ENCODE peak calls at places on chromosome 13, in nine cellular contexts. D is HFF-Myc, W is fibroblast of lung, Z is mesothelial cell of epicardium, U is IMR-90, Y is HL-60, R is sigmoid colon, O is bronchial epithelial cell, H is left lung. P is an unnamed sample.

GRCh38 chr13:35976126-35976525 is 155.1 kb downstream of the DCLK1 start:
- DNase-seq in D (no peak), W (no peak), Z (no peak), U (no peak), Y (no peak), R (no peak), O (no peak), H (no peak), P (no peak)

GRCh38 chr13:40472427-40473220 is 193.8 kb downstream of the FOXO1 start:
- DNase-seq in D (no peak), W (no peak), Z (no peak), U (no peak), Y (no peak), R (no peak), O (no peak), H (no peak), P (no peak)

GRCh38 chr13:77810430-77810829 is 108.2 kb downstream of the EDNRB start:
- DNase-seq in D (no peak), W (peak; percentile 51), Z (no peak), U (peak; percentile 34), Y (peak; percentile 17), R (no peak), O (peak; percentile 37), H (no peak), P (no peak)

GRCh38 chr13:28037399-28037798 is 48.9 kb upstream of the URAD start:
- DNase-seq in D (no peak), W (no peak), Z (no peak), U (peak; percentile 57), Y (no peak), R (no peak), O (peak; percentile 36), H (no peak), P (no peak)

GRCh38 chr13:110126391-110126961 is 180.5 kb downstream of the COL4A1 start:
- DNase-seq in D (no peak), W (peak; percentile 95), Z (no peak), U (peak; percentile 98), Y (no peak), R (peak; percentile 82), O (peak; percentile 97), H (no peak), P (no peak)

GRCh38 chr13:91249370-91249769 is 98.1 kb upstream of the MIR17HG start:
- DNase-seq in D (no peak), W (no peak), Z (no peak), U (no peak), Y (no peak), R (no peak), O (no peak), H (no peak), P (no peak)

GRCh38 chr13:107866666-107867623 is 348.4 kb downstream of the LIG4 start:
- DNase-seq in D (no peak), W (peak; percentile 60), Z (peak; percentile 50), U (peak; percentile 66), Y (no peak), R (no peak), O (no peak), H (peak; percentile 56), P (no peak)

GRCh38 chr13:79075703-79076102 is 330.4 kb downstream of the RBM26 start:
- DNase-seq in D (no peak), W (no peak), Z (no peak), U (no peak), Y (no peak), R (no peak), O (no peak), H (no peak), P (no peak)

GRCh38 chr13:41470187-41470586 is 12.8 kb downstream of the RGCC start:
- DNase-seq in D (no peak), W (no peak), Z (no peak), U (no peak), Y (no peak), R (no peak), O (no peak), H (no peak), P (no peak)

GRCh38 chr13:101556676-101557121 is 104.2 kb downstream of the ITGBL1 start:
- DNase-seq in D (no peak), W (peak; percentile 67), Z (no peak), U (peak; percentile 7), Y (no peak), R (no peak), O (no peak), H (no peak), P (no peak)

GRCh38 chr13:113887700-113888201 is 23.9 kb upstream of the GAS6 start:
- DNase-seq in D (no peak), W (peak; percentile 53), Z (no peak), U (no peak), Y (no peak), R (no peak), O (no peak), H (no peak), P (no peak)

GRCh38 chr13:33859691-33860303 is 41.8 kb downstream of the RFC3 start:
- DNase-seq in D (peak; percentile 7), W (peak; percentile 2), Z (no peak), U (no peak), Y (no peak), R (no peak), O (peak; percentile 96), H (no peak), P (no peak)

GRCh38 chr13:104485571-104485970 is 1419.4 kb upstream of the SLC10A2 start:
- DNase-seq in D (no peak), W (no peak), Z (no peak), U (no peak), Y (no peak), R (no peak), O (no peak), H (no peak), P (no peak)

GRCh38 chr13:97460004-97460756 is 26.2 kb downstream of the RAP2A start:
- DNase-seq in D (no peak), W (peak; percentile 27), Z (no peak), U (peak; percentile 38), Y (no peak), R (no peak), O (no peak), H (no peak), P (no peak)

GRCh38 chr13:98746968-98747367 is 5.5 kb downstream of the SLC15A1 start:
- DNase-seq in D (no peak), W (no peak), Z (no peak), U (no peak), Y (no peak), R (no peak), O (peak; percentile 58), H (no peak), P (no peak)

GRCh38 chr13:23579886-23580706 is 9.9 kb downstream of the TNFRSF19 start:
- DNase-seq in D (no peak), W (peak; percentile 46), Z (no peak), U (peak; percentile 40), Y (no peak), R (no peak), O (peak; percentile 36), H (no peak), P (no peak)

GRCh38 chr13:74825170-74825948 is 656.6 kb downstream of the TBC1D4 start:
- DNase-seq in D (peak; percentile 26), W (peak; percentile 84), Z (no peak), U (peak; percentile 49), Y (no peak), R (no peak), O (peak; percentile 96), H (no peak), P (no peak)

GRCh38 chr13:21338156-21338555 is 120.9 kb downstream of the ZDHHC20 start:
- DNase-seq in D (no peak), W (no peak), Z (no peak), U (no peak), Y (no peak), R (no peak), O (no peak), H (no peak), P (no peak)
- TF ChIP-seq CTCF in D (no peak), W (no peak), Z (no peak), U (no peak), Y (no peak), R (no peak), O (no peak), H (no peak), P (no peak)

GRCh38 chr13:112095354-112095753 is 28.4 kb downstream of the SOX1 start:
- DNase-seq in D (no peak), W (no peak), Z (no peak), U (no peak), Y (no peak), R (peak; percentile 43), O (no peak), H (no peak), P (no peak)

GRCh38 chr13:112096959-112097358 is 30.0 kb downstream of the SOX1 start:
- DNase-seq in D (no peak), W (no peak), Z (no peak), U (no peak), Y (no peak), R (no peak), O (no peak), H (no peak), P (no peak)

GRCh38 chr13:112101360-112101930 is 34.5 kb downstream of the SOX1 start:
- DNase-seq in D (no peak), W (no peak), Z (no peak), U (no peak), Y (no peak), R (peak; percentile 46), O (no peak), H (no peak), P (no peak)

GRCh38 chr13:112097770-112098169 is 30.8 kb downstream of the SOX1 start:
- DNase-seq in D (no peak), W (no peak), Z (no peak), U (no peak), Y (no peak), R (no peak), O (no peak), H (no peak), P (no peak)

GRCh38 chr13:112098699-112099098 is 31.8 kb downstream of the SOX1 start:
- DNase-seq in D (no peak), W (no peak), Z (no peak), U (no peak), Y (no peak), R (no peak), O (no peak), H (no peak), P (no peak)
- TF ChIP-seq CTCF in D (no peak), W (no peak), Z (no peak), U (no peak), Y (no peak), R (no peak), O (no peak), H (no peak), P (no peak)

GRCh38 chr13:70960841-70961443 is 852.7 kb upstream of the KLHL1 start:
- DNase-seq in D (peak; percentile 5), W (peak; percentile 69), Z (no peak), U (peak; percentile 13), Y (no peak), R (no peak), O (peak; percentile 35), H (no peak), P (no peak)

GRCh38 chr13:70964124-70964523 is 855.9 kb upstream of the KLHL1 start:
- DNase-seq in D (no peak), W (peak; percentile 17), Z (no peak), U (no peak), Y (no peak), R (no peak), O (peak; percentile 3), H (no peak), P (no peak)

GRCh38 chr13:70959376-70959775 is 851.1 kb upstream of the KLHL1 start:
- DNase-seq in D (no peak), W (no peak), Z (no peak), U (no peak), Y (no peak), R (no peak), O (no peak), H (no peak), P (no peak)
- TF ChIP-seq CTCF in D (no peak), W (no peak), Z (no peak), U (no peak), Y (no peak), R (no peak), O (no peak), H (no peak), P (no peak)

GRCh38 chr13:63853816-63854215 is 2438.2 kb upstream of the PCDH20 start:
- DNase-seq in D (no peak), W (no peak), Z (no peak), U (no peak), Y (no peak), R (no peak), O (no peak), H (no peak), P (no peak)
- TF ChIP-seq CTCF in D (no peak), W (no peak), Z (no peak), U (no peak), Y (no peak), R (no peak), O (no peak), H (no peak), P (no peak)

P was measured in omental fat pad.